ENCODE peak calls at places on chromosomes 11 and 22, in six cellular contexts. U is kidney, F is left lung, K is prostate gland, V is cardiac muscle cell, W is A673. L is an unnamed sample.

GRCh38 chr11:111720801-111721494 is 45.2 kb downstream of the PPP2R1B start:
- DNase-seq in U (no peak), F (no peak), K (no peak), V (no peak), W (no peak), L (no peak)

GRCh38 chr11:66683877-66684276 is 6.2 kb upstream of the RBM4B start:
- DNase-seq in U (no peak), F (no peak), K (no peak), V (no peak), W (no peak), L (no peak)

GRCh38 chr11:105219670-105220069 is 80.1 kb upstream of the CARD18 start:
- DNase-seq in U (no peak), F (no peak), K (no peak), V (no peak), W (no peak), L (no peak)

GRCh38 chr11:108803781-108804180 is 138.9 kb downstream of the DDX10 start:
- DNase-seq in U (no peak), F (no peak), K (no peak), V (peak; percentile 10), W (no peak), L (no peak)

GRCh38 chr11:128182844-128183243 is 404.5 kb downstream of the ETS1 start:
- DNase-seq in U (no peak), F (no peak), K (no peak), V (no peak), W (peak; percentile 95), L (no peak)

GRCh38 chr11:121696177-121696863 is 243.6 kb upstream of the SORL1-AS1 start:
- DNase-seq in U (no peak), F (no peak), K (no peak), V (peak; percentile 9), W (peak; percentile 87), L (no peak)

GRCh38 chr11:117579148-117579547 is 217.9 kb downstream of the DSCAML1 start:
- DNase-seq in U (no peak), F (peak; percentile 1), K (no peak), V (no peak), W (no peak), L (no peak)

GRCh38 chr11:76744186-76745058 is 38.7 kb upstream of the TSKU start:
- DNase-seq in U (no peak), F (peak; percentile 76), K (no peak), V (no peak), W (no peak), L (no peak)

GRCh38 chr11:67457453-67457852 is 2.3 kb downstream of the CABP4 start:
- DNase-seq in U (no peak), F (no peak), K (no peak), V (no peak), W (no peak), L (no peak)

GRCh38 chr11:95453616-95454118 is 222.7 kb upstream of the SESN3 start:
- DNase-seq in U (peak; percentile 85), F (no peak), K (peak; percentile 89), V (peak; percentile 20), W (no peak), L (no peak)

GRCh38 chr11:30477061-30477460 is 109.1 kb downstream of the MPPED2 start:
- DNase-seq in U (no peak), F (no peak), K (no peak), V (no peak), W (no peak), L (no peak)

GRCh38 chr11:99325807-99326206 is 305.1 kb downstream of the CNTN5 start:
- DNase-seq in U (no peak), F (no peak), K (no peak), V (peak; percentile 92), W (peak; percentile 93), L (no peak)

GRCh38 chr22:23895599-23896144 is 1.5 kb downstream of the MIF start:
- DNase-seq in U (no peak), F (no peak), K (no peak), V (no peak), W (no peak), L (no peak)
- TF ChIP-seq CTCF in U (no peak), F (no peak), K (no peak), V (no peak), W (no peak), L (no peak)

GRCh38 chr11:124779568-124779967 is 17.5 kb upstream of the ESAM start:
- DNase-seq in U (no peak), F (no peak), K (no peak), V (peak; percentile 20), W (no peak), L (no peak)

GRCh38 chr11:124784051-124784450 is 16.2 kb downstream of the MSANTD2 start:
- DNase-seq in U (no peak), F (no peak), K (no peak), V (no peak), W (no peak), L (no peak)

GRCh38 chr11:124783002-124783401 is 17.2 kb downstream of the MSANTD2 start:
- DNase-seq in U (no peak), F (no peak), K (no peak), V (no peak), W (no peak), L (no peak)

GRCh38 chr11:124776865-124777645 is 15.0 kb upstream of the ESAM start:
- DNase-seq in U (no peak), F (no peak), K (no peak), V (no peak), W (no peak), L (no peak)

GRCh38 chr11:124778281-124778680 is 16.2 kb upstream of the ESAM start:
- DNase-seq in U (no peak), F (no peak), K (no peak), V (no peak), W (no peak), L (no peak)
- TF ChIP-seq CTCF in U (no peak), F (no peak), K (no peak), V (peak; percentile 28), W (peak; percentile 49), L (no peak)

DNA sequence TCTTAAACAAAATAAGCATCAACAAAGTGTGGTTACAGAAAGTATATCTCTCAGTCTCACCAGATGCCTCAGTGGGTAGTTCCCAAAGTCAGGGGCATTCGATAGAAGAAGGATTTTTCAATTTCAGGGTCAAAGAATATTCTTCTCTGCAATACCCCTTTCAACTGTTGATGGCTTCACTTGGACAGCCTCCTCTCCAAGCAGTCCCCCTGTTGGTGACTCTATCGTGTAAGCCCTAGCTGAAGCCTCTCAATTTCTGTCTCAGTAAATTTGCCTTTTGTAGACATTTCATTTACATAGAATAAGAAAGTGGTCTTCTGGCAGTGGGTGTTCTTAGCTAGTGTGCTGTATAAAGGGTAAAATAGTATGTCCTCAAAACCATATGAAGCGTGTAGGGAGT is 11.3 kb upstream of the CCDC83 start:
- DNase-seq in U (no peak), F (no peak), K (no peak), V (no peak), W (no peak), L (no peak)
- TF ChIP-seq CTCF in U (no peak), F (no peak), K (no peak), V (no peak), W (no peak), L (no peak)

GRCh38 chr22:30425616-30426394 is at the start of gene MTFP1:
- DNase-seq in U (peak; percentile 89), F (peak; percentile 67), K (peak; percentile 35), V (peak; percentile 76), W (peak; percentile 86), L (peak; percentile 51)
- TF ChIP-seq CTCF in U (no peak), F (no peak), K (no peak), V (no peak), W (no peak), L (no peak)

DNA sequence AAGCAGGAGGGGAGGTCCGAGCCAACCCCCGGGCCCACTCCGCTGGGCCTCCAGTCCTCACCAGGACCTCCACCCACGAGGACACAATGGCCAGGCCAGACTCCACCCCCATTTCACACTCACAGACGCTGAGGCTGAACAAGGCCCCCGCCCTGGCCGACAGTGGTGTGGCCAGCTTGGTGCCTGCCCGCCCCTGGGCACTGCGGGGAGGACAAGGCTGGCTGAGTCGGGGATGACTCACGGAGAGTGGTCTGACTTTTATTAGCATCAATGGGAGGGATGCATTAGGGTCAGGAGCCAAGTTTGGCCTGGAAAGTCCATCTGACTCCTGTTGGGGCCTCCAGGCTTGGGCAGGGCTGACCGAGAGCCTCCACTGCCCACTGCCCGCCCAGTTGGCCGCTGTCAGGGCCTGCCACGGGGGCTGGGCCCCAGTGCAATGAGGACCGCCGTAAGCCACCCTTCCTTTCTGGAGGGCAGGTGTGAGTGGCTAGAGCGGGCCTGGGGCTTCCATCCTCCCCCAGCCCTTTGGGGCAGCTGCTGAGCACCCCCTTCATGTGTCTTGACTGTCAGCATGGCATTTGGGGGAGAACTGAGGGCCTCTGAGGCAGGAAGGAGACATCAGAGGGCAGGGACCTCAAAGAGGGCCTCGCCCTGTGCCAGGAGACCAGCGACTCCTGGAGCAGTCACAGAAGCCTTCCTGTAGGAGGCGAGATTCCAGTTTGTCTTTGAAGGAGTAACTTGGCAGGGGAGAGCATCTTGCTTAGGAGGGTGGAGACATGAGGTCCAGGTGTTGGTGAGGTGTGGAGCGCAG is 10.6 kb downstream of the TSPAN32 start:
- DNase-seq in U (peak; percentile 88), F (no peak), K (no peak), V (peak; percentile 40), W (no peak), L (no peak)
- TF ChIP-seq CTCF in U (no peak), F (no peak), K (no peak), V (no peak), W (no peak), L (no peak)

GRCh38 chr11:19455731-19456130 is 215.0 kb upstream of the E2F8 start:
- DNase-seq in U (no peak), F (no peak), K (no peak), V (peak; percentile 74), W (no peak), L (no peak)

GRCh38 chr11:19447150-19447566 is 206.4 kb upstream of the E2F8 start:
- DNase-seq in U (no peak), F (no peak), K (no peak), V (peak; percentile 49), W (no peak), L (no peak)

GRCh38 chr11:19450282-19450681 is 209.5 kb upstream of the E2F8 start:
- DNase-seq in U (no peak), F (no peak), K (no peak), V (no peak), W (no peak), L (no peak)

GRCh38 chr11:19453893-19454292 is 213.1 kb upstream of the E2F8 start:
- DNase-seq in U (no peak), F (no peak), K (no peak), V (peak; percentile 79), W (no peak), L (no peak)

DNA sequence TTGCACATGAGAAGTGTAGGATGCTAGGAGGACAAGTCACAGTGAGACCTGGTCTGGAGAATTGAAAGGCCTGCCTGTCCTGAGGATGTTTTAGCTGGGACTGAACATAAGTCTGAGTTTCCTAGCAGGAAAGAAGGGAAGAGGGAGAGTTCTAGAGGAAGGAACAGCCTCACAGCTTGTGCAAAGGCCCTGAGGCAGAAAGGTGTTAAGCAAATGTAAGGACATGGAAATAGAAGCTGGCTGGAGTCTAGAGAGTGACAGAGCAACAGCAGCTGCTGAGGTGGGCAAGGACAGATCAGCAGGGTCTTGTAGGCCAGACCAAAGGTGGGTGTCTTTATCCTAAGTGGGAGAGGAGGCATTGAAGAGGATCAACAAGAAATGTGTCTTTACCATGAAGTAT is 210.9 kb upstream of the E2F8 start:
- DNase-seq in U (no peak), F (no peak), K (no peak), V (no peak), W (no peak), L (no peak)
- TF ChIP-seq CTCF in U (no peak), F (no peak), K (no peak), V (no peak), W (no peak), L (no peak)